ENCODE peak calls at places on chromosomes 6 and 20, in ten cellular contexts. B, N, H, S, I, X, V, U, K and A are unnamed samples.

GRCh38 chr6:147774856-147775255 is 266.4 kb downstream of the SAMD5 start:
- DNase-seq in B (no peak), N (no peak), H (no peak), S (no peak), I (no peak), X (no peak), V (no peak), U (no peak), K (no peak), A (peak)

GRCh38 chr20:10603971-10604864 is 69.6 kb downstream of the JAG1 start:
- DNase-seq in B (peak), N (peak), H (peak), S (no peak), I (peak), X (peak), V (peak), U (peak), K (peak), A (peak)

GRCh38 chr6:167238694-167239467 is 52.2 kb upstream of the UNC93A start:
- DNase-seq in B (no peak), N (no peak), H (no peak), S (no peak), I (peak), X (no peak), V (no peak), U (no peak), K (no peak), A (no peak)

GRCh38 chr6:106536863-106537262 is 92.4 kb downstream of the RTN4IP1 start:
- DNase-seq in B (no peak), N (no peak), H (no peak), S (no peak), I (no peak), X (no peak), V (no peak), U (no peak), K (no peak), A (no peak)

GRCh38 chr6:3596736-3597135 is 139.9 kb upstream of the SLC22A23 start:
- DNase-seq in B (no peak), N (no peak), H (no peak), S (no peak), I (no peak), X (no peak), V (no peak), U (no peak), K (no peak), A (no peak)

GRCh38 chr20:4699216-4699615 is 22.5 kb upstream of the PRND start:
- DNase-seq in B (no peak), N (no peak), H (no peak), S (no peak), I (no peak), X (no peak), V (no peak), U (no peak), K (no peak), A (no peak)

GRCh38 chr20:10430000-10430466 is 4.0 kb downstream of the MKKS start:
- DNase-seq in B (peak), N (no peak), H (no peak), S (no peak), I (no peak), X (no peak), V (peak), U (no peak), K (no peak), A (peak)

GRCh38 chr6:25028346-25028745 is 92.6 kb upstream of the RIPOR2 start:
- DNase-seq in B (no peak), N (no peak), H (no peak), S (no peak), I (no peak), X (no peak), V (no peak), U (no peak), K (no peak), A (no peak)

GRCh38 chr6:169406794-169407193 is 153.1 kb upstream of the THBS2 start:
- DNase-seq in B (no peak), N (no peak), H (no peak), S (no peak), I (no peak), X (no peak), V (no peak), U (no peak), K (no peak), A (no peak)

GRCh38 chr6:2810092-2810671 is 31.5 kb downstream of the SERPINB1 start:
- DNase-seq in B (peak), N (no peak), H (peak), S (no peak), I (peak), X (no peak), V (peak), U (no peak), K (no peak), A (peak)

GRCh38 chr6:42820509-42821340 is 38.9 kb downstream of the BICRAL start:
- DNase-seq in B (no peak), N (no peak), H (no peak), S (no peak), I (no peak), X (no peak), V (no peak), U (peak), K (no peak), A (no peak)

GRCh38 chr6:42821846-42822245 is 40.0 kb downstream of the BICRAL start:
- DNase-seq in B (no peak), N (no peak), H (no peak), S (no peak), I (no peak), X (no peak), V (peak), U (no peak), K (no peak), A (no peak)

GRCh38 chr6:42818878-42819277 is 37.0 kb downstream of the BICRAL start:
- DNase-seq in B (no peak), N (no peak), H (no peak), S (no peak), I (no peak), X (no peak), V (no peak), U (no peak), K (no peak), A (no peak)

GRCh38 chr6:42819803-42820508 is 38.1 kb downstream of the BICRAL start:
- DNase-seq in B (no peak), N (no peak), H (peak), S (no peak), I (no peak), X (no peak), V (peak), U (peak), K (no peak), A (no peak)

DNA sequence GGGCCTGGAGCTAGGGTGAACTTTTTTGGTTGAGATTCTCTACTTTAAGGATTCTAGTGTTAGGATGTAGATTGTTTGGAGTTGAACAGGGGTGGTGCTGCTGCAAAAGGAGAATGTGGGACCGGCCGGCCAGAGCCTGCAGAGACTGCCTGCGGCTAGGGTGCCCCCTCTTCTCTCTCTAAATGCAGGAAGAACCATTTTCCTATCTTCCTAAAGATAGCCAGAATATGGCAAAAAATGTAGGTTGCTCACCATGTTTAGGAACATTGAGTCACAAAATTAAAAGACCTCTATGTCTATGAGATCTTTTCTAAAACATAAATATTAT is 39.5 kb downstream of the BICRAL start:
- DNase-seq in B (no peak), N (no peak), H (no peak), S (no peak), I (no peak), X (no peak), V (no peak), U (no peak), K (no peak), A (no peak)
- H3K4me3 ChIP-seq in B (no peak), N (no peak), H (no peak), S (no peak), I (no peak), X (no peak), V (no peak), U (no peak), K (no peak), A (no peak)

GRCh38 chr20:58853466-58853865 is 950 bp downstream of the GNAS start:
- DNase-seq in B (no peak), N (no peak), H (no peak), S (no peak), I (no peak), X (no peak), V (no peak), U (no peak), K (no peak), A (no peak)

GRCh38 chr20:58853976-58854637 is 1.6 kb downstream of the GNAS start:
- DNase-seq in B (no peak), N (no peak), H (no peak), S (no peak), I (no peak), X (no peak), V (no peak), U (no peak), K (no peak), A (no peak)

GRCh38 chr20:58852559-58853271 is at the start of gene GNAS:
- DNase-seq in B (peak), N (no peak), H (peak), S (no peak), I (peak), X (no peak), V (peak), U (peak), K (peak), A (peak)

GRCh38 chr20:58854638-58855471 is 2.3 kb downstream of the GNAS start:
- DNase-seq in B (no peak), N (no peak), H (no peak), S (no peak), I (no peak), X (no peak), V (no peak), U (no peak), K (no peak), A (no peak)

GRCh38 chr20:58855506-58856314 is 3.2 kb downstream of the GNAS start:
- DNase-seq in B (peak), N (no peak), H (no peak), S (no peak), I (no peak), X (no peak), V (peak), U (no peak), K (no peak), A (peak)
- H3K4me3 ChIP-seq in B (peak), N (no peak), H (no peak), S (no peak), I (no peak), X (no peak), V (peak), U (no peak), K (no peak), A (peak)

DNA sequence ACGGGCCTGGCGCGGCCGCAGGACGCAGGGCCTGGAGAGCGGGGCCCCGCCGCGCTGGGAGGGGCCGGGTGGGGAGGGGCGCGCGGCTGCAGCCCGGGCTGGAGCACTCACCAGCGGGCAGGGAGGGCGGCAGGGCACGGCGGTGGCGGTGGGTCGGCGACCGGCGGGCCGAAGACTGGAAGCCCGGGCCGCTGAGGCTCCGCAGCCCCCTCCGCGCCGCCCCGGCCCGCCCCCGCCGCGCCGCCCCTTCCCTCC is at the start of gene GATA5:
- DNase-seq in B (no peak), N (no peak), H (no peak), S (no peak), I (peak), X (no peak), V (no peak), U (no peak), K (no peak), A (no peak)
- H3K4me3 ChIP-seq in B (no peak), N (no peak), H (peak), S (no peak), I (peak), X (no peak), V (no peak), U (peak), K (no peak), A (peak)

GRCh38 chr6:142303191-142303564 is 1.4 kb downstream of the ADGRG6 start:
- DNase-seq in B (peak), N (no peak), H (no peak), S (no peak), I (no peak), X (no peak), V (peak), U (no peak), K (no peak), A (no peak)
- H3K4me3 ChIP-seq in B (peak), N (no peak), H (peak), S (no peak), I (peak), X (no peak), V (peak), U (no peak), K (no peak), A (peak)

GRCh38 chr20:61803416-61803902 is 262.2 kb downstream of the TAF4 start:
- DNase-seq in B (no peak), N (no peak), H (no peak), S (no peak), I (no peak), X (no peak), V (no peak), U (no peak), K (no peak), A (no peak)

GRCh38 chr20:61802721-61803311 is 262.9 kb downstream of the TAF4 start:
- DNase-seq in B (peak), N (no peak), H (no peak), S (no peak), I (no peak), X (no peak), V (no peak), U (no peak), K (no peak), A (no peak)

GRCh38 chr20:61805365-61805764 is 260.3 kb downstream of the TAF4 start:
- DNase-seq in B (no peak), N (no peak), H (no peak), S (no peak), I (no peak), X (no peak), V (no peak), U (no peak), K (no peak), A (no peak)

GRCh38 chr20:61804896-61805295 is 260.8 kb downstream of the TAF4 start:
- DNase-seq in B (no peak), N (no peak), H (no peak), S (no peak), I (no peak), X (no peak), V (no peak), U (no peak), K (no peak), A (no peak)

DNA sequence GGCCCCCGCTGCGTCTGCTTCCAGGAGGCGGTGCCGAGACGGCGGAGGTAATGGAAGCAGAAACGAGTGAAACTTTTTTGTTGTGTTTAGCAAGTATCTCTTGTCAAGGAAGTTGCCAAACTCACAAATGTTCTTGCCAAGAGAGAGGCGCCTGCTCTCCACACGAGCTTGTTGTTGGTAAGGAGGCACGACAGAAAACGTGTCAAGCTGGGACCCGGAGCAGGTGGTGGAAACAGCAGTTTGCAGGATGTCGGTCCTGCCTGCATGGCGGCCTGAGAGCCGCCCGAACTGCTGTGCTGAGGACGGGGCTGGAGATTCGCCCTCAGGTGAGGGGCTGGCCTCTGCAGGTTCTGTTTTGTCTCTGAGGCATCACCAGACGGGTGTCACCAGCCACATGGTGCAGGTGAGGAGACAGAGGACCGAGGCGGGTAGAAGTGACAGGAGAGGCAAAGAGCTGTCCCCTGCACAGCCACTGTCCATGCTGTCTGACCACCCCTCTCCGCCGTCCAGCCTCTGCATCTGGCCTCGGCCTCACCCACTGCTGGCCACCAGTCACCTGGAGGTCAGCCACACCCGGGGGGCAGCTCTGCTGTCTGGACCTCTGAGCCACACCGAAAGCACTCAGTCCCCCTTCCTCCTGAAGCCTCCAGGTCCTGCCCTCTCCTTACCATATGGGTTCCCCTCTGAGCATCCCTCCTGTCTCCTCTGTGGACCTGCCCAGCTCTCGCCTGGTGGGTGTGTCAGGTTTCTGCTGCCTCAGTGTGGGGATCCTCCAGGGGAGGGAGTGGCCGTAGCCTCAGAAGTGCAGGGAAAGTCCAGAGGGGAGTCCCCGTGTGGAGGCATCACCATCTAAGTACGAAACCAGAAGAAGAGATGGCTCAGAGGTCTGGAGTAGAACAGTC is 261.5 kb downstream of the TAF4 start:
- DNase-seq in B (peak), N (no peak), H (no peak), S (no peak), I (no peak), X (no peak), V (no peak), U (peak), K (no peak), A (no peak)
- H3K4me3 ChIP-seq in B (no peak), N (no peak), H (no peak), S (no peak), I (no peak), X (no peak), V (no peak), U (no peak), K (no peak), A (peak)

GRCh38 chr6:126720326-126720725 is 380.4 kb downstream of the CENPW start:
- DNase-seq in B (no peak), N (no peak), H (no peak), S (no peak), I (no peak), X (no peak), V (peak), U (no peak), K (no peak), A (no peak)

GRCh38 chr6:126723541-126724170 is 383.7 kb downstream of the CENPW start:
- DNase-seq in B (no peak), N (no peak), H (no peak), S (no peak), I (no peak), X (no peak), V (peak), U (no peak), K (no peak), A (no peak)

GRCh38 chr6:126718600-126719327 is 378.8 kb downstream of the CENPW start:
- DNase-seq in B (no peak), N (no peak), H (no peak), S (no peak), I (no peak), X (no peak), V (no peak), U (no peak), K (no peak), A (no peak)

GRCh38 chr6:126724821-126725220 is 384.9 kb downstream of the CENPW start:
- DNase-seq in B (no peak), N (no peak), H (no peak), S (no peak), I (no peak), X (no peak), V (no peak), U (no peak), K (no peak), A (no peak)

DNA sequence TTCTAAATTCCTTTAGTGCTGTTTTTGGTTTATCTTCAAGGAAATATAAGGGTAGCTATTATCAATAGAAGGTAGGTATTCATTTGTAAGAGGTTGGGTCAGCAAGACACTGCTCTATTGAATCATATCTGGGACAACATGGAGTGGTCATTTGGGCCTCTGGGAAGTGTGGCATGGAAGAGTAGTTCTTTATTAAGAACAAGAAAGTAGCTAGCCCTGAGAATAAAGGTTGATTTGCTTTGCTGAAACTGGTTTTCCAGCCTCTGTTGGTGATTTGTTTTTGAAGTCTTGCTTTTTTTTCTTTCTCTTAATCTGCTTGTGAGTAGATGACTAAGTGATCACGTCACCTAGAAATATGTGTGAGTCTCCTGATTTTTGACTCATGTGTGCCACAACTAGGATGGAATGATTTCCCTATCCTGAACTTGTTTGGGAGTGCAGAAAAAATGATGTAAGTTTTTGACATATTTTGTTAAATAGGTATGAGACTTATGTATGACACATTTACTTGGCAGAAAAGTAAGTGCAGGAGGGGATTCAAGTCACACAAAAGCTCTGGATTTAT is 381.7 kb downstream of the CENPW start:
- DNase-seq in B (peak), N (no peak), H (no peak), S (no peak), I (peak), X (peak), V (peak), U (peak), K (no peak), A (peak)
- H3K4me3 ChIP-seq in B (no peak), N (no peak), H (no peak), S (no peak), I (no peak), X (no peak), V (no peak), U (no peak), K (no peak), A (no peak)

GRCh38 chr20:62861732-62862336 is at the start of gene TCFL5:
- DNase-seq in B (peak), N (peak), H (peak), S (peak), I (peak), X (no peak), V (peak), U (peak), K (peak), A (peak)
- H3K4me3 ChIP-seq in B (peak), N (peak), H (peak), S (no peak), I (peak), X (peak), V (peak), U (peak), K (peak), A (peak)

GRCh38 chr6:90885611-90886056 is 298.8 kb upstream of the MAP3K7 start:
- DNase-seq in B (peak), N (no peak), H (no peak), S (no peak), I (no peak), X (no peak), V (no peak), U (no peak), K (no peak), A (peak)
- H3K4me3 ChIP-seq in B (no peak), N (no peak), H (no peak), S (no peak), I (no peak), X (no peak), V (no peak), U (no peak), K (no peak), A (no peak)

DNA sequence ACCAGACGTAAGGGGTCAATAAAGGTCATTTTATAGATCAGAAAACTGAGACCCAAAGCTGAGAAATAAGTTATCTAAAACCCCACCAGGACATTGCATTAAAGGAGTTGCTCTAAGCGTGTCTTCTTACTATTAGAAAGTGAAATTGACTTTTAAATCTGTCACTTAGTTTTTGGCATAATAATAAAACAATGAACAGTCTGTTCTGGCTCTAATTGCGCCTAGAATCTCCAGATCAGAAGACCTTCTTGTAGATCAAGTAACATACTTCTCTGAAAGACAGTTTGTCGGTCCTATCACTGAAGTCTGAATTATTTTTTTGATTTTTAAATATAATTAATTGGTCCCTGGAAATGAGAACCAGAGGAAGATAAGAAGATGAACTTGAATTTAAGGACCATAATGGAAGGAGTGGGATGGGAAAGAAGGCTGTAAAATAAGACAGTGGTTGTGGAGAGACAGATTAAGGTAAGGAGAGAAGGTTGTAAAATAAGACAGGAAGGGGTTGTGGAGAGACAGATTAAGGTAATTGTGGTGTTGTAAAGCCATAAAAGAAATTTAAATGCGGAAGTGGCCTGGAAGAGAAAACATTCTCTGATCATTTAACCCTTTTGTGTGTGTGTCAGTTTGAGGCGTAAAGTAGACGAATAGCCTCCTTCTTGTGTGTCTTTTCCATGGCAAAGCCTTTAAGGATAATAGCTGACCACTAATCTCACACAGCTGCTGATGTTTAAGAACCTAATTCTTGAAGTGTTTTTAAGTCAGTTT is 20.0 kb downstream of the TOP1 start:
- DNase-seq in B (no peak), N (no peak), H (no peak), S (no peak), I (no peak), X (no peak), V (no peak), U (no peak), K (no peak), A (no peak)
- H3K4me3 ChIP-seq in B (peak), N (no peak), H (no peak), S (peak), I (no peak), X (no peak), V (no peak), U (no peak), K (no peak), A (no peak)